ENCODE peak calls at places on chromosomes 6 and 20, in six cellular contexts. Q is IMR-90, V is body of pancreas, N is foreskin keratinocyte, S is ovary, Z is Peyer's patch. I is an unnamed sample.

GRCh38 chr6:43729537-43729936 is 40.5 kb upstream of the VEGFA start:
- DNase-seq in N (no peak), Z (no peak), Q (no peak), S (no peak), V (no peak), I (no peak)

GRCh38 chr6:66948106-66948505 is 1241.1 kb upstream of the EYS start:
- DNase-seq in N (no peak), Z (no peak), V (no peak), Q (no peak), S (no peak), I (no peak)

GRCh38 chr6:42316390-42316970 is 98.8 kb upstream of the MRPS10 start:
- DNase-seq in N (no peak), V (no peak), Q (peak; percentile 90), Z (peak; percentile 34), S (no peak), I (no peak)

GRCh38 chr20:40563296-40563950 is 125.6 kb downstream of the MAFB start:
- DNase-seq in S (no peak), Z (no peak), V (peak; percentile 38), Q (no peak), N (peak; percentile 40), I (no peak)

GRCh38 chr6:170276369-170277057 is 14.4 kb downstream of the DLL1 start:
- DNase-seq in Z (no peak), V (peak; percentile 47), N (no peak), Q (no peak), S (peak; percentile 85), I (no peak)

GRCh38 chr20:62557425-62557824 is 81.6 kb upstream of the GATA5 start:
- DNase-seq in Z (no peak), Q (no peak), S (no peak), N (no peak), V (peak; percentile 34), I (no peak)

GRCh38 chr20:46010491-46011405 is 2.0 kb downstream of the MMP9 start:
- DNase-seq in Z (no peak), S (no peak), V (no peak), N (no peak), Q (peak; percentile 7), I (peak; percentile 80)

GRCh38 chr6:170082067-170082466 is 208.8 kb downstream of the DLL1 start:
- DNase-seq in Z (no peak), Q (no peak), V (no peak), N (no peak), S (no peak), I (no peak)

GRCh38 chr20:55264825-55265224 is 740.5 kb downstream of the CBLN4 start:
- DNase-seq in V (no peak), Q (no peak), S (no peak), Z (no peak), N (no peak), I (no peak)

GRCh38 chr6:40999498-41000070 is 39.4 kb downstream of the UNC5CL start:
- DNase-seq in V (peak; percentile 78), N (no peak), Z (peak; percentile 29), Q (peak; percentile 32), S (peak; percentile 84), I (no peak)

GRCh38 chr6:158068893-158069799 is 87.5 kb downstream of the SYNJ2 start:
- DNase-seq in S (no peak), Q (peak; percentile 58), Z (no peak), N (peak; percentile 59), V (peak; percentile 78), I (no peak)

GRCh38 chr6:34055223-34055933 is 90.5 kb downstream of the GRM4 start:
- DNase-seq in S (peak; percentile 57), Q (peak; percentile 51), N (no peak), V (peak; percentile 48), Z (peak; percentile 60), I (peak; percentile 30)

GRCh38 chr6:168999392-168999791 is 254.3 kb downstream of the THBS2 start:
- DNase-seq in N (no peak), Z (no peak), S (no peak), Q (no peak), V (no peak), I (no peak)

GRCh38 chr6:109229536-109229935 is 134.2 kb downstream of the CEP57L1 start:
- DNase-seq in Z (no peak), N (peak; percentile 52), S (no peak), V (no peak), Q (no peak), I (no peak)

GRCh38 chr6:81614292-81614691 is 138.2 kb downstream of the TENT5A start:
- DNase-seq in S (no peak), N (no peak), Z (no peak), V (no peak), Q (peak; percentile 85), I (no peak)

GRCh38 chr6:165059032-165059431 is 250.4 kb downstream of the C6orf118 start:
- DNase-seq in Z (no peak), Q (no peak), S (no peak), V (no peak), N (peak; percentile 3), I (no peak)

GRCh38 chr6:46380152-46380807 is 111.0 kb downstream of the RCAN2 start:
- DNase-seq in V (no peak), Z (no peak), N (no peak), S (no peak), Q (no peak), I (no peak)

GRCh38 chr20:59014680-59015389 is 4.4 kb upstream of the TUBB1 start:
- DNase-seq in N (no peak), Z (peak; percentile 6), V (no peak), S (no peak), Q (no peak), I (no peak)

GRCh38 chr6:109255946-109256628 is 126.2 kb downstream of the CD164 start:
- DNase-seq in Z (no peak), S (no peak), V (peak; percentile 13), Q (no peak), N (no peak), I (no peak)

GRCh38 chr20:21513881-21514540 is at the start of gene NKX2-2:
- DNase-seq in V (no peak), Z (no peak), N (no peak), S (no peak), Q (no peak), I (no peak)

GRCh38 chr6:67133973-67134372 is 1426.9 kb upstream of the EYS start:
- DNase-seq in V (no peak), Z (no peak), Q (no peak), S (no peak), N (no peak), I (no peak)

GRCh38 chr20:45621593-45621992 is 7.9 kb upstream of the WFDC10A start:
- DNase-seq in Z (no peak), V (no peak), N (no peak), Q (no peak), S (no peak), I (no peak)

GRCh38 chr20:48186447-48186846 is 401.2 kb upstream of the SULF2 start:
- DNase-seq in Q (peak; percentile 26), S (no peak), N (no peak), V (no peak), Z (no peak), I (no peak)

GRCh38 chr6:159976844-159977241 is 8.0 kb downstream of the IGF2R start:
- DNase-seq in Q (no peak), Z (no peak), V (no peak), N (no peak), S (no peak), I (no peak)
- H3K4me1 ChIP-seq in Q (peaks cover 29% of the 10 kb centered on the region), Z (peaks cover 17% of the 10 kb centered on the region), V (peaks cover 77% of the 10 kb centered on the region), N (peaks cover 32% of the 10 kb centered on the region), S (peaks cover 36% of the 10 kb centered on the region), I (peaks cover 80% of the 10 kb centered on the region)

DNA sequence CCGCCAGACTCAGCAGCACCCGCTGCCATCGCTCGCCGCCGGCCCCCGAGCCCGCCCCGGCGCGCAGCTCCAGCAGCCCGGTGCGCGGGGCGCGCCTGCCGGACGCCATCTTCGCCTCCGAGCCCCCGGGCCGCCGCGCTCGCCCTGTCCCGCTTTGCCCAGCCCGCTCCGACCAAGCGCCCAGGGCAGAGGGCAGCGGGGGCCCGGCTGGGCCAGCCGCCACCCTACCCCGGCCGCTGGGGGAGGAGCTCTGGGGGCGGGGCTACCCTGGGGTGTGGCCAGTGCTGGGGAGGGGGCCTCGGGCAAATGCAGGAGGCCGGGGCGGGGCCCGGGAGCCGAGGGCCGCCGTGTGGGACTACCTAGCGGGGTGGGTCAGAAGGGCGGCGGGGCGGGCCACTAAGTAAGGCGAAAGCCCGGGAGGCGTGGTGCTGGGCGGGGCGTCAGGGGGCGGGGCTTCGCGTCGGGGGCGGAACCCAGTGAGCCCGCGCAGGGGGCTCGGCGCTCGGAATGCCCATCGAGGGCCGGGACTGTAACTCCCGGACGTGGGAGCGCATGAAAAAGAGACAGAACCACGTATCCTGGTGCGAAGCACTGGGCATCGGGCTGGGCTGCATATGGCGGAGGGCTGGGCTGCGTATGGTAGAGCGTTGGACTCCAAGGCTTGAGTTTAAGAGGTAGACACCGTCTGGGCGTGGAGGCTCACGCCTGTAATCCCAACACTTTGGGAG is at the start of gene SNTA1:
- DNase-seq in V (peak; percentile 97), Q (peak; percentile 49), Z (peak; percentile 97), S (peak; percentile 92), N (no peak), I (peak; percentile 87)
- TF ChIP-seq CTCF in V (no peak), Q (no peak), Z (no peak), S (no peak), N (no peak), I (no peak)

DNA sequence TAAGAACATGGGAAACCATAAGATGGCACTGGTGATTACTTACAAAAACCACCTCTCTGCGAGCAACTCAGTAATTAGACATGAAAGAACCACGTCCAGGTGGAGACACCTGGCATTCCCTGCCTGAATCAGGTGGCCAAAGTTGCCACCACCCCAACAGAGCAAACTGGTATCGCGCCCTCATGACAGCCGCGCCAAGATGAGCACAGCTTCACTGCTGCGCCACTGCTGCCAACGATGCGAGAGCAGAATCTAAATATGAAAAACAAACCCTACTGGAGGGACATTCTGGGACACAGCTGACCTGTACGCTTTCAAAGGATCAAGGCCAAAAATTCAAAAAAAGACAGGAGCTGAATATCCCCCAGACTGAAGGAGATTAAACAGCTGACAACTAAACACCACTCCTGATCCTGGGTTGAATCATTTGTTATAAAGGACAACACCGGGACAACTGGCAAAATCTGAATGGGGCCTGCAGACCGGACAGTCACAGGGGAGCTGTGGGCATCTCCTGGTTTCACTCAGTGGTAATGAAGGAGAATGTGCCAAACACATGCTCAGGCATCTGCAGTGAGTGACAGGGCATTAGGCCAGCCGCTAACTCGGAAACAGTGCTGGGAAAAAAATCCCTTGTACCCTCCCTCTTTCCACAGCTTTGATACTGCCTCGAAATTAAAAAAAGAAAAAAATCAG is 17.4 kb downstream of the CST7 start:
- DNase-seq in V (no peak), Z (no peak), S (no peak), Q (no peak), N (no peak), I (no peak)
- H3K4me1 ChIP-seq in V (no peaks in the 10 kb centered on the region), Z (no peaks in the 10 kb centered on the region), S (no peaks in the 10 kb centered on the region), Q (no peaks in the 10 kb centered on the region), N (no peaks in the 10 kb centered on the region), I (peaks cover 20% of the 10 kb centered on the region)

GRCh38 chr6:154508573-154509375 is 1.7 kb downstream of the CNKSR3 start:
- DNase-seq in V (no peak), N (peak; percentile 17), S (no peak), Z (no peak), Q (peak; percentile 56), I (no peak)

GRCh38 chr6:154507209-154507898 is 3.1 kb downstream of the CNKSR3 start:
- DNase-seq in Z (no peak), N (no peak), V (no peak), Q (no peak), S (no peak), I (no peak)

GRCh38 chr6:154511735-154512097 is 1.2 kb upstream of the CNKSR3 start:
- DNase-seq in S (no peak), Z (no peak), Q (no peak), V (no peak), N (no peak), I (no peak)

GRCh38 chr6:154510144-154510905 is at the start of gene CNKSR3:
- DNase-seq in N (peak; percentile 61), V (peak; percentile 95), Q (peak; percentile 95), Z (peak; percentile 20), S (peak; percentile 93), I (no peak)

GRCh38 chr6:154509421-154510143 is 903 bp downstream of the CNKSR3 start:
- DNase-seq in V (peak; percentile 38), Q (no peak), N (peak; percentile 22), S (peak; percentile 55), Z (no peak), I (no peak)
- TF ChIP-seq CTCF in V (no peak), Q (no peak), N (no peak), S (no peak), Z (no peak), I (no peak)

I was measured in CD8-positive, alpha-beta T cell.